ENCODE peak calls at places on chromosomes 11 and 22, in eight cellular contexts. One of them, this sample, is unnamed.

GRCh38 chr11:118434553-118435232 is 1.6 kb upstream of the KMT2A start:
- DNase-seq in cardiac muscle cell: peak
- DNase-seq in COR-L47: peak
- DNase-seq in ureter: peak
- DNase-seq in Kasumi-1: peak
- DNase-seq in NCI-H82: peak
- DNase-seq in AG04450: no peak
- DNase-seq in Calu3: peak
- DNase-seq in this sample: peak

GRCh38 chr11:111694851-111695250 is 71.3 kb downstream of the PPP2R1B start:
- DNase-seq in COR-L47: no peak
- DNase-seq in ureter: no peak
- DNase-seq in NCI-H82: no peak
- DNase-seq in Calu3: peak
- DNase-seq in cardiac muscle cell: no peak
- DNase-seq in Kasumi-1: no peak
- DNase-seq in AG04450: peak
- DNase-seq in this sample: no peak

GRCh38 chr11:122556605-122557004 is 98.9 kb upstream of the UBASH3B start:
- DNase-seq in COR-L47: peak
- DNase-seq in NCI-H82: peak
- DNase-seq in AG04450: no peak
- DNase-seq in Kasumi-1: no peak
- DNase-seq in ureter: no peak
- DNase-seq in cardiac muscle cell: peak
- DNase-seq in Calu3: no peak
- DNase-seq in this sample: no peak

GRCh38 chr11:114134870-114135269 is 75.4 kb downstream of the ZBTB16 start:
- DNase-seq in NCI-H82: no peak
- DNase-seq in Calu3: no peak
- DNase-seq in ureter: no peak
- DNase-seq in AG04450: no peak
- DNase-seq in COR-L47: no peak
- DNase-seq in Kasumi-1: no peak
- DNase-seq in cardiac muscle cell: no peak
- DNase-seq in this sample: peak

GRCh38 chr22:34334893-34335292 is 414.6 kb upstream of the LARGE1 start:
- DNase-seq in ureter: no peak
- DNase-seq in NCI-H82: peak
- DNase-seq in Calu3: no peak
- DNase-seq in COR-L47: no peak
- DNase-seq in AG04450: no peak
- DNase-seq in cardiac muscle cell: no peak
- DNase-seq in Kasumi-1: no peak
- DNase-seq in this sample: peak

GRCh38 chr11:68669301-68670090 is 14.8 kb upstream of the GAL start:
- DNase-seq in Calu3: no peak
- DNase-seq in ureter: no peak
- DNase-seq in NCI-H82: no peak
- DNase-seq in AG04450: no peak
- DNase-seq in Kasumi-1: no peak
- DNase-seq in cardiac muscle cell: no peak
- DNase-seq in COR-L47: no peak
- DNase-seq in this sample: no peak

GRCh38 chr22:29073618-29074275 is 912 bp downstream of the KREMEN1 start:
- DNase-seq in NCI-H82: peak
- DNase-seq in ureter: peak
- DNase-seq in Kasumi-1: no peak
- DNase-seq in cardiac muscle cell: peak
- DNase-seq in AG04450: no peak
- DNase-seq in COR-L47: no peak
- DNase-seq in Calu3: peak
- DNase-seq in this sample: no peak

GRCh38 chr11:134393638-134394037 is 18.4 kb downstream of the B3GAT1 start:
- DNase-seq in cardiac muscle cell: peak
- DNase-seq in ureter: no peak
- DNase-seq in COR-L47: no peak
- DNase-seq in AG04450: no peak
- DNase-seq in Kasumi-1: no peak
- DNase-seq in Calu3: peak
- DNase-seq in NCI-H82: peak
- DNase-seq in this sample: peak

GRCh38 chr11:73554677-73555320 is 43.1 kb downstream of the FAM168A start:
- DNase-seq in cardiac muscle cell: no peak
- DNase-seq in Calu3: no peak
- DNase-seq in Kasumi-1: no peak
- DNase-seq in ureter: no peak
- DNase-seq in NCI-H82: no peak
- DNase-seq in AG04450: no peak
- DNase-seq in COR-L47: no peak
- DNase-seq in this sample: no peak

GRCh38 chr11:69883292-69884255 is 64.4 kb upstream of the FGF3 start:
- DNase-seq in NCI-H82: no peak
- DNase-seq in COR-L47: no peak
- DNase-seq in AG04450: no peak
- DNase-seq in cardiac muscle cell: no peak
- DNase-seq in Kasumi-1: no peak
- DNase-seq in Calu3: no peak
- DNase-seq in ureter: no peak
- DNase-seq in this sample: no peak

GRCh38 chr11:132022718-132023117 is 652.3 kb downstream of the NTM start:
- DNase-seq in AG04450: peak
- DNase-seq in cardiac muscle cell: no peak
- DNase-seq in COR-L47: no peak
- DNase-seq in Kasumi-1: no peak
- DNase-seq in ureter: no peak
- DNase-seq in NCI-H82: peak
- DNase-seq in Calu3: no peak
- DNase-seq in this sample: no peak

GRCh38 chr22:29663230-29663826 is 56.5 kb upstream of the CABP7 start:
- DNase-seq in Kasumi-1: no peak
- DNase-seq in Calu3: no peak
- DNase-seq in NCI-H82: no peak
- DNase-seq in AG04450: peak
- DNase-seq in COR-L47: no peak
- DNase-seq in cardiac muscle cell: no peak
- DNase-seq in ureter: no peak
- DNase-seq in this sample: no peak

GRCh38 chr11:68775951-68776388 is 24.6 kb upstream of the TESMIN start:
- DNase-seq in ureter: no peak
- DNase-seq in Calu3: peak
- DNase-seq in AG04450: no peak
- DNase-seq in COR-L47: no peak
- DNase-seq in NCI-H82: no peak
- DNase-seq in cardiac muscle cell: no peak
- DNase-seq in Kasumi-1: no peak
- DNase-seq in this sample: no peak

GRCh38 chr11:74417860-74418508 is 19.8 kb upstream of the PGM2L1 start:
- DNase-seq in Kasumi-1: no peak
- DNase-seq in COR-L47: no peak
- DNase-seq in Calu3: peak
- DNase-seq in ureter: no peak
- DNase-seq in NCI-H82: no peak
- DNase-seq in AG04450: no peak
- DNase-seq in cardiac muscle cell: peak
- DNase-seq in this sample: no peak

GRCh38 chr22:47423266-47423665 is 660.8 kb downstream of the TBC1D22A start:
- DNase-seq in COR-L47: no peak
- DNase-seq in ureter: no peak
- DNase-seq in Calu3: no peak
- DNase-seq in NCI-H82: no peak
- DNase-seq in Kasumi-1: no peak
- DNase-seq in cardiac muscle cell: no peak
- DNase-seq in AG04450: no peak
- DNase-seq in this sample: no peak

GRCh38 chr11:90250970-90251369 is 28.1 kb upstream of the CHORDC1 start:
- DNase-seq in cardiac muscle cell: no peak
- DNase-seq in Calu3: no peak
- DNase-seq in ureter: no peak
- DNase-seq in AG04450: no peak
- DNase-seq in COR-L47: no peak
- DNase-seq in NCI-H82: no peak
- DNase-seq in Kasumi-1: peak
- DNase-seq in this sample: peak

GRCh38 chr11:120385110-120385509 is 48.9 kb downstream of the ARHGEF12 start:
- DNase-seq in COR-L47: no peak
- DNase-seq in cardiac muscle cell: no peak
- DNase-seq in ureter: no peak
- DNase-seq in AG04450: no peak
- DNase-seq in NCI-H82: no peak
- DNase-seq in Kasumi-1: no peak
- DNase-seq in Calu3: no peak
- DNase-seq in this sample: peak

GRCh38 chr11:65436412-65437032 is 13.9 kb downstream of the NEAT1 start:
- DNase-seq in COR-L47: no peak
- DNase-seq in Calu3: no peak
- DNase-seq in cardiac muscle cell: no peak
- DNase-seq in Kasumi-1: no peak
- DNase-seq in AG04450: no peak
- DNase-seq in ureter: peak
- DNase-seq in NCI-H82: no peak
- DNase-seq in this sample: no peak

GRCh38 chr11:62889484-62890437 is 9.1 kb downstream of the SLC3A2 start:
- DNase-seq in cardiac muscle cell: peak
- DNase-seq in ureter: no peak
- DNase-seq in Calu3: no peak
- DNase-seq in COR-L47: no peak
- DNase-seq in NCI-H82: peak
- DNase-seq in Kasumi-1: peak
- DNase-seq in AG04450: no peak
- DNase-seq in this sample: peak

GRCh38 chr11:73277467-73277866 is 5.3 kb downstream of the P2RY6 start:
- DNase-seq in NCI-H82: no peak
- DNase-seq in ureter: no peak
- DNase-seq in AG04450: no peak
- DNase-seq in COR-L47: no peak
- DNase-seq in cardiac muscle cell: no peak
- DNase-seq in Calu3: no peak
- DNase-seq in Kasumi-1: no peak
- DNase-seq in this sample: no peak

GRCh38 chr11:44950036-44950624 is 553 bp downstream of the TP53I11 start:
- DNase-seq in Calu3: peak
- DNase-seq in cardiac muscle cell: peak
- DNase-seq in ureter: no peak
- DNase-seq in COR-L47: no peak
- DNase-seq in NCI-H82: peak
- DNase-seq in AG04450: no peak
- DNase-seq in Kasumi-1: no peak
- DNase-seq in this sample: no peak

GRCh38 chr11:10818594-10818993 is 9.9 kb upstream of the EIF4G2 start:
- DNase-seq in Calu3: no peak
- DNase-seq in Kasumi-1: no peak
- DNase-seq in cardiac muscle cell: no peak
- DNase-seq in AG04450: peak
- DNase-seq in ureter: no peak
- DNase-seq in COR-L47: no peak
- DNase-seq in NCI-H82: peak
- DNase-seq in this sample: no peak

GRCh38 chr11:59267738-59268475 is 55.2 kb upstream of the MPEG1 start:
- DNase-seq in Calu3: peak
- DNase-seq in NCI-H82: no peak
- DNase-seq in Kasumi-1: no peak
- DNase-seq in cardiac muscle cell: no peak
- DNase-seq in ureter: no peak
- DNase-seq in COR-L47: no peak
- DNase-seq in AG04450: no peak
- DNase-seq in this sample: no peak

GRCh38 chr11:125289419-125290088 is 125.0 kb downstream of the PKNOX2 start:
- DNase-seq in Calu3: no peak
- DNase-seq in COR-L47: peak
- DNase-seq in Kasumi-1: no peak
- DNase-seq in NCI-H82: no peak
- DNase-seq in ureter: no peak
- DNase-seq in cardiac muscle cell: no peak
- DNase-seq in AG04450: no peak
- DNase-seq in this sample: no peak

This sample was measured in OCI-M1.